ENCODE peak calls at places on chromosomes 16 and 17, in nine cellular contexts. T is BJ, N is left ventricle myocardium inferior, F is HFF-Myc, Q is spleen, I is kidney epithelial cell, Z is osteoblast, P is GM23248, S is Panc1. E is an unnamed sample.

GRCh38 chr17:57721967-57722703 is 23.0 kb downstream of the CCDC182 start:
- DNase-seq in T (no peak), N (no peak), F (no peak), Q (no peak), I (no peak), Z (no peak), P (no peak), S (no peak), E (no peak)

GRCh38 chr16:87616556-87616955 is 14.2 kb downstream of the JPH3 start:
- DNase-seq in T (no peak), N (no peak), F (no peak), Q (no peak), I (no peak), Z (peak), P (no peak), S (no peak), E (no peak)

GRCh38 chr16:75273054-75273925 is 21.9 kb upstream of the BCAR1 start:
- DNase-seq in T (no peak), N (no peak), F (no peak), Q (no peak), I (peak), Z (peak), P (peak), S (no peak), E (no peak)

GRCh38 chr17:8785547-8786412 is 13.4 kb downstream of the MFSD6L start:
- DNase-seq in T (peak), N (peak), F (peak), Q (peak), I (no peak), Z (peak), P (peak), S (peak), E (peak)

GRCh38 chr17:82924812-82925211 is 85.0 kb upstream of the ZNF750 start:
- DNase-seq in T (no peak), N (no peak), F (no peak), Q (peak), I (no peak), Z (no peak), P (no peak), S (no peak), E (no peak)

GRCh38 chr17:31171711-31172110 is 76.9 kb downstream of the NF1 start:
- DNase-seq in T (no peak), N (no peak), F (no peak), Q (no peak), I (no peak), Z (peak), P (peak), S (no peak), E (no peak)

GRCh38 chr17:48261297-48261880 is 153.8 kb downstream of the SNX11 start:
- DNase-seq in T (no peak), N (no peak), F (no peak), Q (no peak), I (no peak), Z (no peak), P (peak), S (peak), E (peak)

GRCh38 chr16:69495821-69496220 is 69.9 kb upstream of the NFAT5 start:
- DNase-seq in T (no peak), N (peak), F (no peak), Q (no peak), I (no peak), Z (no peak), P (no peak), S (no peak), E (no peak)

GRCh38 chr17:30433514-30433913 is 43.7 kb upstream of the GOSR1 start:
- DNase-seq in T (peak), N (no peak), F (peak), Q (no peak), I (peak), Z (peak), P (peak), S (no peak), E (no peak)

GRCh38 chr16:81832801-81833547 is 53.9 kb downstream of the PLCG2 start:
- DNase-seq in T (no peak), N (no peak), F (no peak), Q (no peak), I (no peak), Z (no peak), P (no peak), S (no peak), E (no peak)

GRCh38 chr16:78098087-78098486 is 1.4 kb upstream of the WWOX start:
- DNase-seq in T (no peak), N (no peak), F (no peak), Q (no peak), I (no peak), Z (no peak), P (no peak), S (no peak), E (no peak)

GRCh38 chr16:15735610-15736009 is 85.6 kb downstream of the NDE1 start:
- DNase-seq in T (no peak), N (no peak), F (no peak), Q (no peak), I (no peak), Z (no peak), P (no peak), S (no peak), E (no peak)

GRCh38 chr16:58733248-58733670 is 857 bp downstream of the GOT2 start:
- DNase-seq in T (no peak), N (no peak), F (no peak), Q (no peak), I (no peak), Z (peak), P (peak), S (no peak), E (no peak)

GRCh38 chr16:88631920-88632586 is 6.3 kb upstream of the IL17C start:
- DNase-seq in T (no peak), N (no peak), F (no peak), Q (no peak), I (no peak), Z (no peak), P (no peak), S (no peak), E (no peak)

GRCh38 chr16:75494696-75495601 is at the start of gene CHST6:
- DNase-seq in T (no peak), N (peak), F (no peak), Q (peak), I (no peak), Z (peak), P (peak), S (no peak), E (peak)

GRCh38 chr17:32281011-32281451 is 15.4 kb downstream of the RHBDL3 start:
- DNase-seq in T (no peak), N (peak), F (no peak), Q (no peak), I (no peak), Z (peak), P (no peak), S (no peak), E (peak)

GRCh38 chr17:78822552-78822951 is 18.1 kb downstream of the USP36 start:
- DNase-seq in T (peak), N (no peak), F (peak), Q (peak), I (no peak), Z (peak), P (peak), S (no peak), E (no peak)

GRCh38 chr17:48314716-48315115 is 115.3 kb downstream of the SKAP1 start:
- DNase-seq in T (no peak), N (no peak), F (no peak), Q (no peak), I (no peak), Z (no peak), P (no peak), S (no peak), E (no peak)

GRCh38 chr16:5030251-5030870 is 3.4 kb downstream of the NAGPA start:
- DNase-seq in T (no peak), N (no peak), F (no peak), Q (no peak), I (no peak), Z (peak), P (no peak), S (no peak), E (peak)

GRCh38 chr16:88773812-88774291 is 11.2 kb downstream of the PIEZO1 start:
- DNase-seq in T (peak), N (peak), F (peak), Q (no peak), I (no peak), Z (peak), P (peak), S (no peak), E (no peak)

GRCh38 chr17:69434164-69434579 is 19.7 kb downstream of the MAP2K6 start:
- DNase-seq in T (no peak), N (peak), F (no peak), Q (no peak), I (peak), Z (no peak), P (no peak), S (no peak), E (no peak)

GRCh38 chr16:83968483-83968865 is 430 bp downstream of the NECAB2 start:
- DNase-seq in T (no peak), N (no peak), F (no peak), Q (no peak), I (no peak), Z (peak), P (peak), S (no peak), E (peak)

GRCh38 chr17:1147664-1148063 is 32.1 kb downstream of the ABR start:
- DNase-seq in T (no peak), N (no peak), F (no peak), Q (no peak), I (no peak), Z (peak), P (peak), S (peak), E (peak)

GRCh38 chr16:7492122-7492521 is 159.5 kb downstream of the RBFOX1 start:
- DNase-seq in T (no peak), N (no peak), F (no peak), Q (no peak), I (no peak), Z (no peak), P (no peak), S (no peak), E (no peak)

GRCh38 chr16:17298238-17298637 is 172.5 kb downstream of the XYLT1 start:
- DNase-seq in T (no peak), N (no peak), F (no peak), Q (no peak), I (no peak), Z (no peak), P (no peak), S (no peak), E (no peak)

GRCh38 chr16:70777973-70778406 is 23.0 kb downstream of the VAC14 start:
- DNase-seq in T (no peak), N (no peak), F (no peak), Q (no peak), I (no peak), Z (peak), P (peak), S (no peak), E (no peak)

GRCh38 chr16:715448-716249 is 731 bp downstream of the METRN start:
- DNase-seq in T (no peak), N (no peak), F (no peak), Q (no peak), I (no peak), Z (peak), P (peak), S (no peak), E (peak)

GRCh38 chr17:48795444-48796162 is 21.4 kb downstream of the TTLL6 start:
- DNase-seq in T (peak), N (no peak), F (peak), Q (no peak), I (peak), Z (peak), P (peak), S (no peak), E (no peak)

GRCh38 chr17:21019976-21020575 is 22.7 kb downstream of the USP22 start:
- DNase-seq in T (no peak), N (peak), F (no peak), Q (peak), I (no peak), Z (no peak), P (peak), S (no peak), E (peak)

GRCh38 chr16:14539631-14540030 is 90.4 kb downstream of the PARN start:
- DNase-seq in T (no peak), N (no peak), F (no peak), Q (no peak), I (no peak), Z (no peak), P (peak), S (no peak), E (no peak)

GRCh38 chr16:69329369-69330285 is 761 bp downstream of the PDF start:
- DNase-seq in T (no peak), N (no peak), F (no peak), Q (peak), I (no peak), Z (peak), P (peak), S (no peak), E (no peak)

GRCh38 chr17:17362531-17362930 is 59.4 kb downstream of the NT5M start:
- DNase-seq in T (no peak), N (no peak), F (no peak), Q (peak), I (no peak), Z (no peak), P (no peak), S (no peak), E (no peak)

GRCh38 chr16:10325783-10326543 is 59.9 kb upstream of the ATF7IP2 start:
- DNase-seq in T (no peak), N (no peak), F (no peak), Q (no peak), I (no peak), Z (no peak), P (no peak), S (no peak), E (no peak)

GRCh38 chr16:69724981-69725479 is 1.3 kb downstream of the NQO1 start:
- DNase-seq in T (no peak), N (no peak), F (no peak), Q (peak), I (no peak), Z (peak), P (peak), S (no peak), E (peak)

GRCh38 chr17:29549169-29549935 is 17.5 kb downstream of the ABHD15 start:
- DNase-seq in T (no peak), N (no peak), F (no peak), Q (no peak), I (no peak), Z (no peak), P (no peak), S (no peak), E (no peak)

GRCh38 chr17:70987867-70988340 is 818.6 kb downstream of the KCNJ2 start:
- DNase-seq in T (no peak), N (no peak), F (no peak), Q (no peak), I (no peak), Z (no peak), P (no peak), S (no peak), E (peak)

DNA sequence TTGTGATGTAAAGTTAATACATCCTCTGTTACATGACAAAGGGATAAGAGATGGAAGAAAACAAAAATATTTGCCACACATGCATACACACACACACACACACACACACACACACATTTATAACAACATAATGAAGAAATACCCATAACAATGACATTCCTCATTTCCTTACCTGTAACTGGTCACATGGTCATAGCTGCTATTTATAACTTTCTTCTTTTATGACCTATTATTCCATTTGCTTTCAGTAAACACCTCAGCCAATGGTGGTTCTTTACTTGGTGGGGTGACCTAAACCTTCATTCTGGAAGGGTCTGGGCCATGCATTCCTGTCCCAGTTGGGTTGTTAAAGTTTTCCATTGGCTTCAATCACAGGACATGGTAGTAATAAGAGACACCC is 5.3 kb downstream of the MT2A start:
- DNase-seq in T (no peak), N (no peak), F (no peak), Q (no peak), I (no peak), Z (no peak), P (no peak), S (no peak), E (no peak)
- H3K4me3 ChIP-seq in T (no peak), N (no peak), F (no peak), Q (no peak), I (no peak), Z (no peak), P (no peak), S (no peak), E (no peak)

DNA sequence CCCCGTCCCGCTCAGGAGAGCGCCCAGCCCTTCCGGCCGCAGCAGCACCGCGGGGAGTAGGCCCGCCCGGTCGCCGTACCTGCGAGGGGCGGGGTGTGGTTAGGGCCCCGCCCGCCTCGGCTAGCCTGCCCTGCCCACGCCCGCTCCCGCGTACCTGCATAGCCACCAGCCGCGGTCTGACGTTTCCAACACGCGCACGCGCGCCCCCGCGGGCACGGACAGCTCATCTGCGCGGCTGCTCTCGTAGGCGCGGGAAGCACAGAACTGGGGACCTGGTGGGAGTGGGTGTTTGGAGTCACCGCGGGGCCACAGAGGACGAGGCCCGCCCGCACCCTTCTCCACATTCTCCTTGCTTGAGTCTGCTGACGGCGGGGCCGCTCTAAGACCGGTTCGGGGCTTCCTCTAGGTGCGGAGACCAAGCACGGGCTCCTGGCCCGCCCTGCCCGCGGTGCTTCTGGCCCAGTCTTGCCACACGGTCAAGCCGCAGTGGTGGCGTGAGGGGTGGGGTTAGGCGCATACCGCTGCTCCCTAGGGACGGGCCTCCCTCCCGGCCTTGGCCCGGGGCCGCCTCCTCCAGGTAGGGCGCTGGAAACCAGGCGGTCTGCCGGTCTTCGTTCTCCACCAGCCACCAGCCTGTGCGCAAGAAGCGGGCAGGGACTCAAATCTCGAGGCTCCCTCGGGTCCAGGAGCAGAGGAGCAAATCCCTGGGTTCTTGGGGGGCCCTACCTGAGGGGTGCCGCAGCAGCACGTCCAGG is 1.8 kb downstream of the NOXO1 start:
- DNase-seq in T (no peak), N (no peak), F (no peak), Q (no peak), I (no peak), Z (peak), P (no peak), S (no peak), E (peak)
- H3K4me3 ChIP-seq in T (no peak), N (no peak), F (no peak), Q (no peak), I (no peak), Z (no peak), P (no peak), S (peak), E (peak)

GRCh38 chr17:10775740-10776333 is 28.1 kb downstream of the TMEM238L start:
- DNase-seq in T (no peak), N (no peak), F (no peak), Q (no peak), I (no peak), Z (no peak), P (no peak), S (no peak), E (no peak)
- H3K4me3 ChIP-seq in T (no peak), N (no peak), F (no peak), Q (no peak), I (no peak), Z (no peak), P (no peak), S (no peak), E (no peak)

DNA sequence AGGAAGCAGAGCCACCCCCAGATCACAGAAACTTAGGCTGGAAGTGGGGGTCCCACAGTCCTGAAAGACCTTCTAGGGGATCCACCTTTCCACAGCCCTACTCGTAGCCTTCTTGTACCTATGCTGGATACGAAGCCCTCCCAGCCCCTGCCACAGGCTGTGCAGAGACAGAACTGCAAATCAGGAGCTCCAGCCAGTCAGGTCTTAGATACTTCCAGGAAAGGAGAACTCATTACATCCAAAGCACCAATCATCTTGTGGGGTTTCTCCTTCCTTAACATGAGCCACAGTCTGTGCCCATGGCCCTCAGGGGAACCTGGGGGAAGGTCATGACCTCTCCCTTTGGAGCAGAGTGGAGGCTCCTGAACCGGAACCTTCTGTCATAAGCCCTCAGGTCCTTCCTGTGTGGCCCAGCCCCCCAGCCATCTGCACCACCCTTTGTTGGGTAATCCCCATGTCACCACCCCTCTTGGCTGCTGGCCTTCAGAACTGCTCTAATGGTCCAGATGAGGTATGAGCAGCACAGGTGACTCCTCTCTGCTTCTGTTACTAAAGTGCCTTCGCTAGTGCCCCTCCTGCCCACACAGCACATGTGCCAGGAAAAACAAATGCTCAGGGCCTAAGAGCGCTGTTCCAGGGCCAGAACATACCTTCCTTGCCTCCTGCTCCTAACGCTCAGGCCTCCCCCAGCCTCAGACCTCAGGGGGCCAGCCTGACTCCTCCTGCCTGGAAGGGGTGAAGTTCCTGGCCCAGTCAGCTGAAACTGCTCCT is 14.6 kb downstream of the SRCIN1 start:
- DNase-seq in T (no peak), N (no peak), F (no peak), Q (no peak), I (peak), Z (no peak), P (peak), S (no peak), E (no peak)
- H3K4me3 ChIP-seq in T (no peak), N (no peak), F (no peak), Q (no peak), I (no peak), Z (no peak), P (no peak), S (no peak), E (no peak)

GRCh38 chr16:31010539-31010938 is at the start of gene STX1B:
- DNase-seq in T (no peak), N (no peak), F (no peak), Q (no peak), I (no peak), Z (peak), P (peak), S (no peak), E (peak)

GRCh38 chr16:31008154-31008950 is 2.1 kb downstream of the STX1B start:
- DNase-seq in T (no peak), N (no peak), F (no peak), Q (no peak), I (no peak), Z (peak), P (peak), S (no peak), E (peak)

GRCh38 chr16:31009120-31009519 is 1.3 kb downstream of the STX1B start:
- DNase-seq in T (no peak), N (no peak), F (no peak), Q (no peak), I (no peak), Z (no peak), P (no peak), S (no peak), E (peak)

GRCh38 chr16:31009894-31010293 is 544 bp downstream of the STX1B start:
- DNase-seq in T (no peak), N (no peak), F (no peak), Q (no peak), I (no peak), Z (no peak), P (peak), S (no peak), E (peak)

DNA sequence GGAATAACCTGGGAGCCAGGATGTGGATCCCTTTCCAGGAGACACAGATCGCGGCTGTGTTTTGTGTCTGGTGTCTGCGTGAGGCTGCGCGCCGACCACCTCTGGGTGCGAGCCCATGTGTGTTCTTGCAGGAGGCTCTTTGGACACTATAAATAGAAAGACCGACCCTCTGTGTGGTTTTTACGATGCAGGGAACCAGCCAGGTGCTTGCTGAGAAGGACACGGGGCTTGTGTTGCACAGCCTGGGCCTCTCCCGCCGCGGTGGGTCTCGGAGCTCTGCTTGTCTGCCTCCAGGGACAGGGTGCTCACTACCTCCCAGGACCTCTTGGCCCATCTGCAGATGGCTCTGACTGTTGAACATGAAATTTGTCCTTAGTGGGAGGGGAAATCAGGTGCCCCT is 505 bp upstream of the STX1B start:
- DNase-seq in T (no peak), N (no peak), F (no peak), Q (no peak), I (no peak), Z (peak), P (peak), S (no peak), E (no peak)
- H3K4me3 ChIP-seq in T (peak), N (no peak), F (peak), Q (peak), I (peak), Z (peak), P (peak), S (peak), E (peak)

E was measured in H7.